ENCODE peak calls at places on chromosomes 5 and 9, in nine cellular contexts. One of them, this sample, is unnamed.
A peak's percentile ranks its signal among the peaks of the same experiment; 100 is the strongest.

GRCh38 chr5:13251623-13252367 is 692.7 kb downstream of the DNAH5 start:
- DNase-seq in endothelial cell: peak; percentile 28
- DNase-seq in AG09309: no peak
- DNase-seq in dorsolateral prefrontal cortex: no peak
- DNase-seq in AG04450: no peak
- DNase-seq in kidney glomerular epithelial cell: no peak
- DNase-seq in lower leg skin: no peak
- DNase-seq in GM13977: no peak
- DNase-seq in T1000: no peak
- DNase-seq in this sample: no peak

GRCh38 chr5:143717400-143717799 is 94.6 kb upstream of the HMHB1 start:
- DNase-seq in dorsolateral prefrontal cortex: no peak
- DNase-seq in AG09309: peak; percentile 82
- DNase-seq in endothelial cell: no peak
- DNase-seq in T1000: no peak
- DNase-seq in kidney glomerular epithelial cell: peak; percentile 42
- DNase-seq in AG04450: no peak
- DNase-seq in lower leg skin: no peak
- DNase-seq in GM13977: no peak
- DNase-seq in this sample: no peak

GRCh38 chr5:19676895-19677294 is 311.1 kb downstream of the CDH18 start:
- DNase-seq in kidney glomerular epithelial cell: no peak
- DNase-seq in endothelial cell: no peak
- DNase-seq in T1000: no peak
- DNase-seq in AG04450: no peak
- DNase-seq in AG09309: no peak
- DNase-seq in dorsolateral prefrontal cortex: no peak
- DNase-seq in GM13977: no peak
- DNase-seq in lower leg skin: no peak
- DNase-seq in this sample: no peak

GRCh38 chr9:93087971-93088655 is 7.9 kb upstream of the CARD19 start:
- DNase-seq in lower leg skin: no peak
- DNase-seq in endothelial cell: no peak
- DNase-seq in AG09309: no peak
- DNase-seq in GM13977: no peak
- DNase-seq in kidney glomerular epithelial cell: no peak
- DNase-seq in AG04450: no peak
- DNase-seq in T1000: no peak
- DNase-seq in dorsolateral prefrontal cortex: no peak
- DNase-seq in this sample: peak; percentile 5

GRCh38 chr9:86141843-86142242 is 42.5 kb upstream of the GOLM1 start:
- DNase-seq in AG09309: no peak
- DNase-seq in lower leg skin: no peak
- DNase-seq in dorsolateral prefrontal cortex: no peak
- DNase-seq in T1000: no peak
- DNase-seq in kidney glomerular epithelial cell: no peak
- DNase-seq in GM13977: no peak
- DNase-seq in AG04450: no peak
- DNase-seq in endothelial cell: no peak
- DNase-seq in this sample: no peak

GRCh38 chr5:10601246-10602030 is 37.6 kb downstream of the ANKRD33B start:
- DNase-seq in kidney glomerular epithelial cell: peak; percentile 86
- DNase-seq in T1000: peak; percentile 81
- DNase-seq in lower leg skin: peak; percentile 90
- DNase-seq in GM13977: no peak
- DNase-seq in endothelial cell: no peak
- DNase-seq in dorsolateral prefrontal cortex: peak; percentile 84
- DNase-seq in AG09309: peak; percentile 62
- DNase-seq in AG04450: peak; percentile 61
- DNase-seq in this sample: peak; percentile 88

GRCh38 chr9:3746296-3747275 is 220.8 kb upstream of the RFX3 start:
- DNase-seq in dorsolateral prefrontal cortex: no peak
- DNase-seq in AG09309: peak; percentile 52
- DNase-seq in GM13977: no peak
- DNase-seq in lower leg skin: no peak
- DNase-seq in endothelial cell: no peak
- DNase-seq in T1000: no peak
- DNase-seq in AG04450: peak; percentile 41
- DNase-seq in kidney glomerular epithelial cell: peak; percentile 96
- DNase-seq in this sample: no peak

GRCh38 chr9:89223398-89223977 is 44.9 kb upstream of the SHC3 start:
- DNase-seq in GM13977: no peak
- DNase-seq in endothelial cell: no peak
- DNase-seq in T1000: no peak
- DNase-seq in dorsolateral prefrontal cortex: no peak
- DNase-seq in lower leg skin: no peak
- DNase-seq in AG09309: no peak
- DNase-seq in kidney glomerular epithelial cell: no peak
- DNase-seq in AG04450: no peak
- DNase-seq in this sample: no peak

GRCh38 chr5:75617746-75618352 is 6.6 kb downstream of the ANKDD1B start:
- DNase-seq in T1000: no peak
- DNase-seq in dorsolateral prefrontal cortex: no peak
- DNase-seq in AG04450: peak; percentile 72
- DNase-seq in GM13977: no peak
- DNase-seq in endothelial cell: no peak
- DNase-seq in lower leg skin: no peak
- DNase-seq in kidney glomerular epithelial cell: no peak
- DNase-seq in AG09309: no peak
- DNase-seq in this sample: no peak

GRCh38 chr5:125597338-125597737 is 825.9 kb upstream of the GRAMD2B start:
- DNase-seq in endothelial cell: no peak
- DNase-seq in T1000: no peak
- DNase-seq in kidney glomerular epithelial cell: no peak
- DNase-seq in AG09309: no peak
- DNase-seq in GM13977: no peak
- DNase-seq in AG04450: peak; percentile 36
- DNase-seq in dorsolateral prefrontal cortex: no peak
- DNase-seq in lower leg skin: no peak
- DNase-seq in this sample: no peak

GRCh38 chr9:97635026-97635425 is 1.4 kb downstream of the NCBP1 start:
- DNase-seq in T1000: no peak
- DNase-seq in GM13977: no peak
- DNase-seq in lower leg skin: no peak
- DNase-seq in AG04450: no peak
- DNase-seq in endothelial cell: no peak
- DNase-seq in AG09309: no peak
- DNase-seq in kidney glomerular epithelial cell: no peak
- DNase-seq in dorsolateral prefrontal cortex: no peak
- DNase-seq in this sample: no peak

GRCh38 chr5:133404724-133405123 is 207.6 kb downstream of the FSTL4 start:
- DNase-seq in endothelial cell: no peak
- DNase-seq in lower leg skin: no peak
- DNase-seq in dorsolateral prefrontal cortex: no peak
- DNase-seq in AG09309: no peak
- DNase-seq in kidney glomerular epithelial cell: no peak
- DNase-seq in T1000: no peak
- DNase-seq in AG04450: no peak
- DNase-seq in GM13977: no peak
- DNase-seq in this sample: no peak

This sample was measured in SK-N-SH.